ENCODE peak calls at places on chromosomes 11 and 22, in six cellular contexts. One of them, this sample, is unnamed.
A peak's percentile ranks its signal among the peaks of the same experiment; 100 is the strongest.

GRCh38 chr11:108890482-108891092 is 225.7 kb downstream of the DDX10 start:
- DNase-seq in DMS79 treated with DMSO at 0.1 percent for 48 hours: peak; percentile 77
- DNase-seq in HS-5: no peak
- DNase-seq in dorsolateral prefrontal cortex: no peak
- DNase-seq in uterus: no peak
- DNase-seq in stimulated activated CD8-positive, alpha-beta memory T cell treated with anti-CD3 and anti-CD28 coated beads, Interleukin-7, amount 100 ng/mL, for 24 hours: no peak
- DNase-seq in this sample: no peak

GRCh38 chr11:97893612-97894011 is 1127.1 kb upstream of the CNTN5 start:
- DNase-seq in DMS79 treated with DMSO at 0.1 percent for 48 hours: no peak
- DNase-seq in HS-5: no peak
- DNase-seq in dorsolateral prefrontal cortex: no peak
- DNase-seq in uterus: no peak
- DNase-seq in stimulated activated CD8-positive, alpha-beta memory T cell treated with anti-CD3 and anti-CD28 coated beads, Interleukin-7, amount 100 ng/mL, for 24 hours: no peak
- DNase-seq in this sample: no peak

GRCh38 chr22:42033263-42034181 is 34.9 kb downstream of the WBP2NL start:
- DNase-seq in DMS79 treated with DMSO at 0.1 percent for 48 hours: no peak
- DNase-seq in HS-5: no peak
- DNase-seq in dorsolateral prefrontal cortex: no peak
- DNase-seq in uterus: no peak
- DNase-seq in stimulated activated CD8-positive, alpha-beta memory T cell treated with anti-CD3 and anti-CD28 coated beads, Interleukin-7, amount 100 ng/mL, for 24 hours: no peak
- DNase-seq in this sample: no peak

GRCh38 chr11:2137202-2138071 is 1.8 kb downstream of the IGF2 start:
- DNase-seq in DMS79 treated with DMSO at 0.1 percent for 48 hours: peak; percentile 17
- DNase-seq in HS-5: no peak
- DNase-seq in dorsolateral prefrontal cortex: no peak
- DNase-seq in uterus: peak; percentile 71
- DNase-seq in stimulated activated CD8-positive, alpha-beta memory T cell treated with anti-CD3 and anti-CD28 coated beads, Interleukin-7, amount 100 ng/mL, for 24 hours: no peak
- DNase-seq in this sample: no peak

GRCh38 chr11:132056689-132057088 is 686.3 kb downstream of the NTM start:
- DNase-seq in DMS79 treated with DMSO at 0.1 percent for 48 hours: no peak
- DNase-seq in HS-5: no peak
- DNase-seq in dorsolateral prefrontal cortex: no peak
- DNase-seq in uterus: no peak
- DNase-seq in stimulated activated CD8-positive, alpha-beta memory T cell treated with anti-CD3 and anti-CD28 coated beads, Interleukin-7, amount 100 ng/mL, for 24 hours: no peak
- DNase-seq in this sample: no peak

GRCh38 chr22:35352214-35353111 is 28.4 kb upstream of the HMOX1 start:
- DNase-seq in DMS79 treated with DMSO at 0.1 percent for 48 hours: no peak
- DNase-seq in HS-5: no peak
- DNase-seq in dorsolateral prefrontal cortex: peak; percentile 58
- DNase-seq in uterus: peak; percentile 59
- DNase-seq in stimulated activated CD8-positive, alpha-beta memory T cell treated with anti-CD3 and anti-CD28 coated beads, Interleukin-7, amount 100 ng/mL, for 24 hours: no peak
- DNase-seq in this sample: peak; percentile 26

GRCh38 chr22:39595622-39596182 is 25.1 kb downstream of the CACNA1I start:
- DNase-seq in DMS79 treated with DMSO at 0.1 percent for 48 hours: no peak
- DNase-seq in HS-5: no peak
- DNase-seq in dorsolateral prefrontal cortex: no peak
- DNase-seq in uterus: no peak
- DNase-seq in stimulated activated CD8-positive, alpha-beta memory T cell treated with anti-CD3 and anti-CD28 coated beads, Interleukin-7, amount 100 ng/mL, for 24 hours: no peak
- DNase-seq in this sample: no peak

GRCh38 chr11:62602141-62603071 is 741 bp upstream of the MTA2 start:
- DNase-seq in DMS79 treated with DMSO at 0.1 percent for 48 hours: peak; percentile 66
- DNase-seq in HS-5: no peak
- DNase-seq in dorsolateral prefrontal cortex: peak; percentile 57
- DNase-seq in uterus: peak; percentile 73
- DNase-seq in stimulated activated CD8-positive, alpha-beta memory T cell treated with anti-CD3 and anti-CD28 coated beads, Interleukin-7, amount 100 ng/mL, for 24 hours: no peak
- DNase-seq in this sample: no peak

GRCh38 chr11:43315966-43316365 is 4.2 kb downstream of the API5 start:
- DNase-seq in DMS79 treated with DMSO at 0.1 percent for 48 hours: no peak
- DNase-seq in HS-5: no peak
- DNase-seq in dorsolateral prefrontal cortex: no peak
- DNase-seq in uterus: no peak
- DNase-seq in stimulated activated CD8-positive, alpha-beta memory T cell treated with anti-CD3 and anti-CD28 coated beads, Interleukin-7, amount 100 ng/mL, for 24 hours: no peak
- DNase-seq in this sample: no peak

GRCh38 chr11:70477607-70478006 is 79.3 kb downstream of the CTTN start:
- DNase-seq in DMS79 treated with DMSO at 0.1 percent for 48 hours: no peak
- DNase-seq in HS-5: no peak
- DNase-seq in dorsolateral prefrontal cortex: peak; percentile 74
- DNase-seq in uterus: no peak
- DNase-seq in stimulated activated CD8-positive, alpha-beta memory T cell treated with anti-CD3 and anti-CD28 coated beads, Interleukin-7, amount 100 ng/mL, for 24 hours: no peak
- DNase-seq in this sample: no peak

GRCh38 chr11:123494195-123495050 is 64.4 kb downstream of the GRAMD1B start:
- DNase-seq in DMS79 treated with DMSO at 0.1 percent for 48 hours: no peak
- DNase-seq in HS-5: no peak
- DNase-seq in dorsolateral prefrontal cortex: no peak
- DNase-seq in uterus: no peak
- DNase-seq in stimulated activated CD8-positive, alpha-beta memory T cell treated with anti-CD3 and anti-CD28 coated beads, Interleukin-7, amount 100 ng/mL, for 24 hours: no peak
- DNase-seq in this sample: no peak

GRCh38 chr11:130999086-130999485 is 82.8 kb upstream of the SNX19 start:
- DNase-seq in DMS79 treated with DMSO at 0.1 percent for 48 hours: no peak
- DNase-seq in HS-5: no peak
- DNase-seq in dorsolateral prefrontal cortex: no peak
- DNase-seq in uterus: no peak
- DNase-seq in stimulated activated CD8-positive, alpha-beta memory T cell treated with anti-CD3 and anti-CD28 coated beads, Interleukin-7, amount 100 ng/mL, for 24 hours: no peak
- DNase-seq in this sample: no peak

GRCh38 chr11:95803973-95804372 is 13.7 kb downstream of the CEP57 start:
- DNase-seq in DMS79 treated with DMSO at 0.1 percent for 48 hours: no peak
- DNase-seq in HS-5: no peak
- DNase-seq in dorsolateral prefrontal cortex: no peak
- DNase-seq in uterus: no peak
- DNase-seq in stimulated activated CD8-positive, alpha-beta memory T cell treated with anti-CD3 and anti-CD28 coated beads, Interleukin-7, amount 100 ng/mL, for 24 hours: no peak
- DNase-seq in this sample: no peak

GRCh38 chr11:93870616-93871015 is 20.2 kb upstream of the VSTM5 start:
- DNase-seq in DMS79 treated with DMSO at 0.1 percent for 48 hours: no peak
- DNase-seq in HS-5: no peak
- DNase-seq in dorsolateral prefrontal cortex: no peak
- DNase-seq in uterus: no peak
- DNase-seq in stimulated activated CD8-positive, alpha-beta memory T cell treated with anti-CD3 and anti-CD28 coated beads, Interleukin-7, amount 100 ng/mL, for 24 hours: no peak
- DNase-seq in this sample: no peak

GRCh38 chr11:63573881-63574855 is 11.0 kb upstream of the PLAAT2 start:
- DNase-seq in DMS79 treated with DMSO at 0.1 percent for 48 hours: peak; percentile 27
- DNase-seq in HS-5: no peak
- DNase-seq in dorsolateral prefrontal cortex: no peak
- DNase-seq in uterus: peak; percentile 67
- DNase-seq in stimulated activated CD8-positive, alpha-beta memory T cell treated with anti-CD3 and anti-CD28 coated beads, Interleukin-7, amount 100 ng/mL, for 24 hours: no peak
- DNase-seq in this sample: no peak

GRCh38 chr22:29079218-29079901 is 6.5 kb downstream of the KREMEN1 start:
- DNase-seq in DMS79 treated with DMSO at 0.1 percent for 48 hours: peak; percentile 74
- DNase-seq in HS-5: no peak
- DNase-seq in dorsolateral prefrontal cortex: no peak
- DNase-seq in uterus: no peak
- DNase-seq in stimulated activated CD8-positive, alpha-beta memory T cell treated with anti-CD3 and anti-CD28 coated beads, Interleukin-7, amount 100 ng/mL, for 24 hours: no peak
- DNase-seq in this sample: no peak

GRCh38 chr11:109785714-109786113 is 307.5 kb upstream of the ZC3H12C start:
- DNase-seq in DMS79 treated with DMSO at 0.1 percent for 48 hours: no peak
- DNase-seq in HS-5: no peak
- DNase-seq in dorsolateral prefrontal cortex: no peak
- DNase-seq in uterus: no peak
- DNase-seq in stimulated activated CD8-positive, alpha-beta memory T cell treated with anti-CD3 and anti-CD28 coated beads, Interleukin-7, amount 100 ng/mL, for 24 hours: no peak
- DNase-seq in this sample: no peak

GRCh38 chr11:72534859-72535547 is 100.7 kb upstream of the CLPB start:
- DNase-seq in DMS79 treated with DMSO at 0.1 percent for 48 hours: no peak
- DNase-seq in HS-5: no peak
- DNase-seq in dorsolateral prefrontal cortex: no peak
- DNase-seq in uterus: no peak
- DNase-seq in stimulated activated CD8-positive, alpha-beta memory T cell treated with anti-CD3 and anti-CD28 coated beads, Interleukin-7, amount 100 ng/mL, for 24 hours: no peak
- DNase-seq in this sample: no peak

GRCh38 chr11:68076371-68077042 is 37.7 kb downstream of the TCIRG1 start:
- DNase-seq in DMS79 treated with DMSO at 0.1 percent for 48 hours: no peak
- DNase-seq in HS-5: no peak
- DNase-seq in dorsolateral prefrontal cortex: no peak
- DNase-seq in uterus: no peak
- DNase-seq in stimulated activated CD8-positive, alpha-beta memory T cell treated with anti-CD3 and anti-CD28 coated beads, Interleukin-7, amount 100 ng/mL, for 24 hours: no peak
- DNase-seq in this sample: no peak